ENCODE peak calls at places on chromosomes 6 and 20, in eight cellular contexts. X, I, Z, K, W, C, L and A are unnamed samples.

GRCh38 chr6:25961619-25962367 is 809 bp upstream of the TRIM38 start:
- DNase-seq in Z (no peak), X (no peak), L (no peak), W (no peak), K (no peak), I (peak; percentile 16), C (no peak), A (peak; percentile 9)

GRCh38 chr6:3451498-3451897 is 5.4 kb downstream of the SLC22A23 start:
- DNase-seq in Z (no peak), C (no peak), W (no peak), I (no peak), X (no peak), K (no peak), L (no peak), A (peak; percentile 56)

GRCh38 chr6:140062042-140063041 is 687.9 kb upstream of the CITED2 start:
- DNase-seq in C (no peak), L (no peak), W (no peak), K (peak; percentile 51), X (no peak), Z (no peak), I (no peak), A (peak; percentile 91)

GRCh38 chr20:47400685-47401084 is 44.2 kb upstream of the ZMYND8 start:
- DNase-seq in Z (no peak), X (no peak), L (no peak), K (no peak), C (no peak), I (no peak), W (no peak), A (no peak)

GRCh38 chr6:155853011-155853410 is 397.4 kb upstream of the NOX3 start:
- DNase-seq in X (no peak), I (no peak), L (no peak), W (no peak), Z (no peak), K (no peak), C (no peak), A (no peak)

GRCh38 chr6:142419071-142419470 is 117.3 kb downstream of the ADGRG6 start:
- DNase-seq in X (no peak), L (no peak), Z (no peak), I (no peak), W (no peak), K (no peak), C (no peak), A (no peak)

GRCh38 chr20:32168184-32168910 is 39.2 kb downstream of the PLAGL2 start:
- DNase-seq in I (no peak), Z (no peak), W (no peak), C (no peak), K (no peak), L (no peak), X (no peak), A (peak; percentile 13)

GRCh38 chr6:150775804-150776203 is 89.7 kb upstream of the MTHFD1L start:
- DNase-seq in C (no peak), I (no peak), K (no peak), W (no peak), X (no peak), L (no peak), Z (no peak), A (no peak)

GRCh38 chr6:84428300-84428907 is 201.0 kb upstream of the CEP162 start:
- DNase-seq in Z (no peak), X (no peak), W (no peak), K (peak; percentile 23), L (peak; percentile 43), C (peak; percentile 13), I (peak; percentile 19), A (peak; percentile 76)

GRCh38 chr6:110201141-110201848 is 21.1 kb downstream of the CDC40 start:
- DNase-seq in L (no peak), Z (no peak), X (no peak), I (no peak), C (no peak), W (no peak), K (no peak), A (no peak)

GRCh38 chr20:19603390-19603753 is 154.7 kb upstream of the RIN2 start:
- DNase-seq in W (no peak), Z (no peak), K (no peak), X (no peak), C (no peak), L (no peak), I (no peak), A (no peak)

GRCh38 chr20:19947611-19948264 is 69.4 kb upstream of the NAA20 start:
- DNase-seq in K (no peak), C (no peak), I (peak; percentile 47), W (no peak), Z (no peak), L (no peak), X (no peak), A (peak; percentile 35)

GRCh38 chr20:23022849-23023248 is 12.3 kb upstream of the SSTR4 start:
- DNase-seq in C (no peak), W (no peak), I (no peak), K (no peak), L (no peak), X (no peak), Z (no peak), A (no peak)

GRCh38 chr20:603116-603640 is 6.9 kb downstream of the TCF15 start:
- DNase-seq in K (no peak), L (no peak), I (no peak), W (no peak), C (no peak), X (no peak), Z (no peak), A (no peak)

GRCh38 chr6:43668151-43669028 is 19.2 kb downstream of the MRPS18A start:
- DNase-seq in W (no peak), Z (peak; percentile 26), C (peak; percentile 44), X (peak; percentile 22), L (peak; percentile 44), K (peak; percentile 74), I (peak; percentile 80), A (peak; percentile 72)

GRCh38 chr6:193773-194310 is 98.4 kb upstream of the DUSP22 start:
- DNase-seq in W (no peak), K (no peak), I (peak; percentile 56), X (no peak), Z (no peak), C (no peak), L (no peak), A (no peak)

GRCh38 chr20:48286571-48287551 is 501.6 kb upstream of the SULF2 start:
- DNase-seq in C (no peak), L (no peak), Z (no peak), W (no peak), X (no peak), I (no peak), K (no peak), A (peak; percentile 21)